ENCODE peak calls at places on chromosomes 6 and 20, in seven cellular contexts. I is stimulated activated CD8-positive, alpha-beta memory T cell treated with anti-CD3 and anti-CD28 coated beads, Interleukin-15, amount 100 ng/mL, for 1 hour; U is iris pigment epithelial cell; L is Peyer's patch; K is CD8-positive, alpha-beta memory T cell; R is myocyte; P is PC-3. D is an unnamed sample.

GRCh38 chr6:14286634-14287428 is 169.3 kb downstream of the CD83 start:
- DNase-seq in I (no peak), U (no peak), L (no peak), K (no peak), R (no peak), P (peak), D (no peak)

GRCh38 chr6:33858053-33858475 is 54.3 kb upstream of the MLN start:
- DNase-seq in I (no peak), U (no peak), L (no peak), K (no peak), R (peak), P (no peak), D (no peak)

GRCh38 chr6:116087437-116088027 is 13.1 kb upstream of the NT5DC1 start:
- DNase-seq in I (no peak), U (peak), L (no peak), K (no peak), R (peak), P (peak), D (peak)

GRCh38 chr6:20791932-20792331 is 257.7 kb downstream of the CDKAL1 start:
- DNase-seq in I (no peak), U (no peak), L (no peak), K (no peak), R (no peak), P (no peak), D (no peak)

GRCh38 chr6:117072134-117072533 is 193.2 kb upstream of the VGLL2 start:
- DNase-seq in I (no peak), U (no peak), L (no peak), K (no peak), R (no peak), P (peak), D (no peak)

GRCh38 chr6:149723771-149724417 is 6.0 kb upstream of the LATS1 start:
- DNase-seq in I (no peak), U (peak), L (peak), K (peak), R (peak), P (peak), D (peak)

GRCh38 chr6:31907158-31907813 is 5.4 kb upstream of the ZBTB12 start:
- DNase-seq in I (no peak), U (peak), L (no peak), K (no peak), R (peak), P (no peak), D (no peak)

GRCh38 chr20:62047666-62048345 is 17.9 kb downstream of the TAF4 start:
- DNase-seq in I (no peak), U (no peak), L (no peak), K (no peak), R (no peak), P (no peak), D (no peak)

GRCh38 chr6:144936764-144937163 is 651.6 kb downstream of the UTRN start:
- DNase-seq in I (no peak), U (peak), L (no peak), K (no peak), R (peak), P (no peak), D (no peak)

GRCh38 chr20:43243672-43244269 is 54.1 kb upstream of the PTPRT start:
- DNase-seq in I (no peak), U (no peak), L (no peak), K (no peak), R (no peak), P (peak), D (no peak)

GRCh38 chr20:14214046-14214445 is 123.4 kb downstream of the FLRT3 start:
- DNase-seq in I (no peak), U (no peak), L (no peak), K (no peak), R (no peak), P (no peak), D (no peak)

GRCh38 chr6:3603443-3604130 is 146.7 kb upstream of the SLC22A23 start:
- DNase-seq in I (no peak), U (peak), L (no peak), K (no peak), R (no peak), P (peak), D (no peak)

GRCh38 chr6:20447581-20448132 is 46.0 kb downstream of the E2F3 start:
- DNase-seq in I (no peak), U (peak), L (no peak), K (no peak), R (no peak), P (no peak), D (no peak)

GRCh38 chr20:51122931-51123658 is 100.2 kb upstream of the KCNG1 start:
- DNase-seq in I (no peak), U (no peak), L (no peak), K (no peak), R (no peak), P (peak), D (no peak)

GRCh38 chr20:37384683-37385174 is 38.8 kb downstream of the SRC start:
- DNase-seq in I (peak), U (peak), L (peak), K (peak), R (peak), P (peak), D (peak)

GRCh38 chr20:6164421-6165341 is 41.9 kb upstream of the FERMT1 start:
- DNase-seq in I (no peak), U (peak), L (no peak), K (no peak), R (peak), P (peak), D (peak)

GRCh38 chr20:10502098-10502526 is 67.0 kb downstream of the SLX4IP start:
- DNase-seq in I (no peak), U (no peak), L (no peak), K (peak), R (no peak), P (no peak), D (no peak)

GRCh38 chr6:134921980-134922313 is 28.0 kb downstream of the ALDH8A1 start:
- DNase-seq in I (no peak), U (no peak), L (no peak), K (no peak), R (peak), P (no peak), D (no peak)

GRCh38 chr20:46084805-46085792 is 4.7 kb downstream of the NCOA5 start:
- DNase-seq in I (no peak), U (peak), L (no peak), K (no peak), R (no peak), P (peak), D (peak)

GRCh38 chr6:152950240-152950639 is 32.6 kb downstream of the FBXO5 start:
- DNase-seq in I (no peak), U (no peak), L (no peak), K (no peak), R (no peak), P (no peak), D (no peak)

GRCh38 chr6:30640481-30640880 is 6.5 kb upstream of the C6orf136 start:
- DNase-seq in I (no peak), U (no peak), L (no peak), K (no peak), R (no peak), P (peak), D (no peak)

GRCh38 chr6:142653710-142654274 is 291.2 kb downstream of the HIVEP2 start:
- DNase-seq in I (no peak), U (no peak), L (no peak), K (no peak), R (no peak), P (no peak), D (no peak)

GRCh38 chr20:51236396-51236795 is 213.5 kb upstream of the KCNG1 start:
- DNase-seq in I (no peak), U (peak), L (no peak), K (no peak), R (no peak), P (no peak), D (no peak)

GRCh38 chr6:12348530-12349511 is 58.7 kb downstream of the EDN1 start:
- DNase-seq in I (no peak), U (peak), L (no peak), K (no peak), R (peak), P (peak), D (peak)

GRCh38 chr6:345747-346388 is 45.7 kb upstream of the IRF4 start:
- DNase-seq in I (no peak), U (peak), L (no peak), K (no peak), R (no peak), P (no peak), D (no peak)

GRCh38 chr6:43748765-43749164 is 21.2 kb upstream of the VEGFA start:
- DNase-seq in I (no peak), U (no peak), L (peak), K (no peak), R (no peak), P (no peak), D (no peak)

GRCh38 chr20:63982937-63983336 is 2.0 kb downstream of the PRPF6 start:
- DNase-seq in I (no peak), U (no peak), L (no peak), K (no peak), R (no peak), P (no peak), D (no peak)

GRCh38 chr6:100347901-100348550 is 116.7 kb downstream of the SIM1 start:
- DNase-seq in I (no peak), U (peak), L (no peak), K (no peak), R (peak), P (peak), D (peak)

GRCh38 chr6:7821426-7821825 is 89.2 kb downstream of the TXNDC5 start:
- DNase-seq in I (no peak), U (peak), L (no peak), K (no peak), R (no peak), P (no peak), D (peak)

GRCh38 chr20:385448-385847 is 4.9 kb downstream of the TRIB3 start:
- DNase-seq in I (no peak), U (no peak), L (no peak), K (no peak), R (no peak), P (no peak), D (no peak)

GRCh38 chr6:142377112-142377848 is 75.5 kb downstream of the ADGRG6 start:
- DNase-seq in I (no peak), U (peak), L (no peak), K (no peak), R (no peak), P (peak), D (peak)

GRCh38 chr6:43999628-44000027 is 127.6 kb downstream of the MRPL14 start:
- DNase-seq in I (no peak), U (no peak), L (no peak), K (no peak), R (no peak), P (no peak), D (no peak)

D was measured in A172.